ENCODE peak calls at places on chromosomes 5 and 9, in six cellular contexts. One of them, this sample, is unnamed.

GRCh38 chr5:163354685-163355084 is 82.7 kb upstream of the CCNG1 start:
- DNase-seq in suprapubic skin: no peak
- DNase-seq in adrenal gland: no peak
- DNase-seq in neural progenitor cell: no peak
- DNase-seq in H1: no peak
- DNase-seq in HAP-1: no peak
- DNase-seq in this sample: no peak

GRCh38 chr5:14217587-14217986 is 74.4 kb downstream of the TRIO start:
- DNase-seq in suprapubic skin: no peak
- DNase-seq in adrenal gland: no peak
- DNase-seq in neural progenitor cell: no peak
- DNase-seq in H1: no peak
- DNase-seq in HAP-1: no peak
- DNase-seq in this sample: no peak

GRCh38 chr9:129558551-129559505 is 62.1 kb downstream of the C9orf50 start:
- DNase-seq in suprapubic skin: no peak
- DNase-seq in adrenal gland: no peak
- DNase-seq in neural progenitor cell: peak
- DNase-seq in H1: peak
- DNase-seq in HAP-1: no peak
- DNase-seq in this sample: no peak

GRCh38 chr5:61416410-61416809 is 84.4 kb downstream of the ZSWIM6 start:
- DNase-seq in suprapubic skin: no peak
- DNase-seq in adrenal gland: no peak
- DNase-seq in neural progenitor cell: peak
- DNase-seq in H1: no peak
- DNase-seq in HAP-1: no peak
- DNase-seq in this sample: no peak

GRCh38 chr5:172433513-172433912 is 20.8 kb downstream of the SH3PXD2B start:
- DNase-seq in suprapubic skin: no peak
- DNase-seq in adrenal gland: no peak
- DNase-seq in neural progenitor cell: no peak
- DNase-seq in H1: no peak
- DNase-seq in HAP-1: no peak
- DNase-seq in this sample: no peak

GRCh38 chr9:37104183-37104889 is 16.0 kb upstream of the ZCCHC7 start:
- DNase-seq in suprapubic skin: no peak
- DNase-seq in adrenal gland: peak
- DNase-seq in neural progenitor cell: no peak
- DNase-seq in H1: no peak
- DNase-seq in HAP-1: no peak
- DNase-seq in this sample: no peak

GRCh38 chr9:136868644-136869043 is 2.5 kb upstream of the EDF1 start:
- DNase-seq in suprapubic skin: no peak
- DNase-seq in adrenal gland: no peak
- DNase-seq in neural progenitor cell: no peak
- DNase-seq in H1: no peak
- DNase-seq in HAP-1: no peak
- DNase-seq in this sample: no peak

GRCh38 chr9:113620377-113621161 is 157.0 kb downstream of the RGS3 start:
- DNase-seq in suprapubic skin: peak
- DNase-seq in adrenal gland: peak
- DNase-seq in neural progenitor cell: peak
- DNase-seq in H1: peak
- DNase-seq in HAP-1: no peak
- DNase-seq in this sample: no peak

GRCh38 chr5:18754201-18754600 is 1119.9 kb downstream of the TAF11L14 start:
- DNase-seq in suprapubic skin: no peak
- DNase-seq in adrenal gland: no peak
- DNase-seq in neural progenitor cell: no peak
- DNase-seq in H1: no peak
- DNase-seq in HAP-1: no peak
- DNase-seq in this sample: no peak

GRCh38 chr5:17156463-17156862 is 61.0 kb upstream of the BASP1 start:
- DNase-seq in suprapubic skin: no peak
- DNase-seq in adrenal gland: no peak
- DNase-seq in neural progenitor cell: no peak
- DNase-seq in H1: no peak
- DNase-seq in HAP-1: no peak
- DNase-seq in this sample: no peak

GRCh38 chr9:130937146-130938076 is 1.6 kb downstream of the FIBCD1 start:
- DNase-seq in suprapubic skin: no peak
- DNase-seq in adrenal gland: no peak
- DNase-seq in neural progenitor cell: no peak
- DNase-seq in H1: no peak
- DNase-seq in HAP-1: no peak
- DNase-seq in this sample: no peak
- H3K4me3 ChIP-seq in suprapubic skin: no peak
- H3K4me3 ChIP-seq in adrenal gland: no peak
- H3K4me3 ChIP-seq in neural progenitor cell: peak
- H3K4me3 ChIP-seq in H1: peak
- H3K4me3 ChIP-seq in HAP-1: no peak
- H3K4me3 ChIP-seq in this sample: no peak

GRCh38 chr5:151251621-151252020 is 1.4 kb upstream of the GM2A start:
- DNase-seq in suprapubic skin: no peak
- DNase-seq in adrenal gland: no peak
- DNase-seq in neural progenitor cell: no peak
- DNase-seq in H1: no peak
- DNase-seq in HAP-1: no peak
- DNase-seq in this sample: no peak
- H3K4me3 ChIP-seq in suprapubic skin: no peak
- H3K4me3 ChIP-seq in adrenal gland: no peak
- H3K4me3 ChIP-seq in neural progenitor cell: no peak
- H3K4me3 ChIP-seq in H1: no peak
- H3K4me3 ChIP-seq in HAP-1: no peak
- H3K4me3 ChIP-seq in this sample: no peak

DNA sequence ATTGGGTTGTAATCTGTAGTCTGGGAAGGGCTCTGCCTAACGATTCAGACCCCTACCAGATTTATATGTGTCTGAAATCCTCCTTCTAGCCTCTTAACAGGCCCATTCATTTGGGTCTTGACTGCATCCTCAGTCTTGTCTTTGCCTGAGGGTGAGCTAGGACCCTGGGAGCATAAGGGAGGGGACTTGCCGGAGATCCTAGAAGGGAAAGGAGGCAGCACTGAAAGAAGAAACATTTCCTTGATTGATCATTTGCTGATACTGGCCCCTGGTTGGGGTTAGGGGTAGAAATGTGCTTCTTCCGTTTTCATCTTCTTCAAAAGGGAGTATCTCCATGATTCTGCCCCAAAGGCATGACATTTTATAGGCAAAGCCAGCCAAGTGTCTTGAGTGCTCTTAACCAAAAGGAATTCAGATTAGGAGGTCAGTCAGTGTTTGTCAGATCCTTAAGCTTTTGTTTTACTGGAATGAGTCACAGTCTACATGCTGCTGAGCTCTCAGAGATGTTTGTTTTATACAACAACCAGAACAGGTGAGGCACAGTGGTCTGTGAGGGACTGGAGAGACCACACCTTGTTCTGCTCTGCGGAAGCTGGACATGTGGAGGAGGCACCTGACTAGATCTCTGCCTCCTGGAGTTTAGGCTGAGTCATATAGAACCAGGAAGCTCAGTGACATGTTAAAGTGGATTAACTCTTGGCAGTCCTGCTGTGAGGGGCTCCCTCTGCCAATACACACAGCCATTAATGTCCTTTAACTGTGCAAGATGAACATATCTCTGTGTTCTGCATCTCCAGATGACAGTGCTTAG is 37.7 kb downstream of the PCDHAC2 start:
- DNase-seq in suprapubic skin: no peak
- DNase-seq in adrenal gland: no peak
- DNase-seq in neural progenitor cell: peak
- DNase-seq in H1: peak
- DNase-seq in HAP-1: peak
- DNase-seq in this sample: no peak
- H3K4me3 ChIP-seq in suprapubic skin: no peak
- H3K4me3 ChIP-seq in adrenal gland: no peak
- H3K4me3 ChIP-seq in neural progenitor cell: peak
- H3K4me3 ChIP-seq in H1: peak
- H3K4me3 ChIP-seq in HAP-1: no peak
- H3K4me3 ChIP-seq in this sample: no peak

GRCh38 chr5:88398316-88398715 is 129.7 kb upstream of the TMEM161B start:
- DNase-seq in suprapubic skin: no peak
- DNase-seq in adrenal gland: no peak
- DNase-seq in neural progenitor cell: no peak
- DNase-seq in H1: no peak
- DNase-seq in HAP-1: peak
- DNase-seq in this sample: no peak
- H3K4me3 ChIP-seq in suprapubic skin: no peak
- H3K4me3 ChIP-seq in adrenal gland: no peak
- H3K4me3 ChIP-seq in neural progenitor cell: no peak
- H3K4me3 ChIP-seq in H1: peak
- H3K4me3 ChIP-seq in HAP-1: no peak
- H3K4me3 ChIP-seq in this sample: no peak

DNA sequence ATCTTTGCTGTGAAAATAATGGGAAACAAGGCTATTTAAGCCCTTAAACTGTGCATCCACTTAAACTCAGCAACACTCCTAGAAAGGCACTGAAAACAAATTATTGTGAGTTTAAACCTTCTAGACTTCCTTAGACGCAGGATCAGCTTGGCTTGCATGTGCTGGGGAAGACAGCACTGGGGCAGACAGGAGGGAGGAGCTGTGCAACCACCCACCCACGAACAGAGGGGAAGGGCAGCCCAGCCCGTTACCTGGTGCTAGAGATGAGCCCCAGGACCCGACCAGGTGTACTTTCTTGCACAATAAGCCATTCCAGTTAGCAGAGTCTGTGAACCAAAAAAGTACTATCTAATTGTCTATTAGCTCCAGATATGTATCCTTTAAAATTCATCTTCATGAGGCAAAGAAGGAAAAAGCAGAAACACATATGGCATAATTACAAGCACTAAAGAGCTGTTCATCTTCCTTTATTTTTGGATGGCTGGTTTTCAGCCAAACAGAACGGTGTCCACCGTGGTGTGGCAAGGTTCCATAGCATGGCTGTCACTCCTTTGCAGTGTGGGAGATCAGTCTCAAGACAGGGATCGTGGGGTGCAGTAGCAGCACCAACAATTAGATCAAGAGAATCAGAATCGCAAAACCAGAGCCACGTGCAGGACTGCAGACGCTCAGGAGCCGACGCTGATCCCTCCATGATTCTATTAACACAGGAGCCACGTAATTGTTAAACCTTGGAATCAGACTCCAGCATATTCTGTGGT is 79.6 kb downstream of the SEMA4D start:
- DNase-seq in suprapubic skin: no peak
- DNase-seq in adrenal gland: no peak
- DNase-seq in neural progenitor cell: no peak
- DNase-seq in H1: no peak
- DNase-seq in HAP-1: no peak
- DNase-seq in this sample: no peak
- H3K4me3 ChIP-seq in suprapubic skin: no peak
- H3K4me3 ChIP-seq in adrenal gland: no peak
- H3K4me3 ChIP-seq in neural progenitor cell: no peak
- H3K4me3 ChIP-seq in H1: no peak
- H3K4me3 ChIP-seq in HAP-1: no peak
- H3K4me3 ChIP-seq in this sample: peak

GRCh38 chr5:71887680-71888079 is 168.6 kb downstream of the CARTPT start:
- DNase-seq in suprapubic skin: no peak
- DNase-seq in adrenal gland: no peak
- DNase-seq in neural progenitor cell: peak
- DNase-seq in H1: no peak
- DNase-seq in HAP-1: peak
- DNase-seq in this sample: peak
- H3K4me3 ChIP-seq in suprapubic skin: no peak
- H3K4me3 ChIP-seq in adrenal gland: no peak
- H3K4me3 ChIP-seq in neural progenitor cell: no peak
- H3K4me3 ChIP-seq in H1: no peak
- H3K4me3 ChIP-seq in HAP-1: no peak
- H3K4me3 ChIP-seq in this sample: no peak

GRCh38 chr5:153357493-153358112 is 132.9 kb upstream of the GRIA1 start:
- DNase-seq in suprapubic skin: no peak
- DNase-seq in adrenal gland: no peak
- DNase-seq in neural progenitor cell: no peak
- DNase-seq in H1: no peak
- DNase-seq in HAP-1: no peak
- DNase-seq in this sample: no peak
- H3K4me3 ChIP-seq in suprapubic skin: no peak
- H3K4me3 ChIP-seq in adrenal gland: no peak
- H3K4me3 ChIP-seq in neural progenitor cell: no peak
- H3K4me3 ChIP-seq in H1: no peak
- H3K4me3 ChIP-seq in HAP-1: no peak
- H3K4me3 ChIP-seq in this sample: no peak

This sample was measured in Jurkat, Clone E6-1.